ENCODE peak calls at places on chromosomes 16 and 17, in eight cellular contexts. U, E, G, R, Z, Y, P and Q are unnamed samples.

GRCh38 chr17:1597861-1598342 is 30.7 kb downstream of the SLC43A2 start:
- DNase-seq in U (no peak), E (no peak), G (no peak), R (no peak), Z (no peak), Y (peak; percentile 54), P (no peak), Q (no peak)

GRCh38 chr17:50348522-50349240 is 2.8 kb downstream of the XYLT2 start:
- DNase-seq in U (no peak), E (no peak), G (no peak), R (no peak), Z (no peak), Y (no peak), P (no peak), Q (no peak)

GRCh38 chr17:75268931-75269330 is 2.1 kb downstream of the MIF4GD start:
- DNase-seq in U (no peak), E (no peak), G (no peak), R (no peak), Z (no peak), Y (no peak), P (no peak), Q (no peak)

GRCh38 chr17:67055041-67055443 is 10.7 kb downstream of the CACNG1 start:
- DNase-seq in U (no peak), E (no peak), G (no peak), R (no peak), Z (no peak), Y (no peak), P (no peak), Q (no peak)

GRCh38 chr16:3087243-3087791 is 11.8 kb downstream of the ZSCAN10 start:
- DNase-seq in U (peak; percentile 48), E (no peak), G (no peak), R (no peak), Z (no peak), Y (no peak), P (no peak), Q (peak; percentile 73)

GRCh38 chr16:75481475-75481874 is 13.8 kb downstream of the CHST6 start:
- DNase-seq in U (no peak), E (no peak), G (no peak), R (no peak), Z (no peak), Y (no peak), P (no peak), Q (no peak)

GRCh38 chr17:29848737-29849136 is 81.3 kb downstream of the SSH2 start:
- DNase-seq in U (no peak), E (no peak), G (no peak), R (no peak), Z (no peak), Y (no peak), P (no peak), Q (no peak)

GRCh38 chr16:72425571-72426341 is 253.8 kb upstream of the PMFBP1 start:
- DNase-seq in U (no peak), E (no peak), G (no peak), R (no peak), Z (no peak), Y (no peak), P (no peak), Q (no peak)

GRCh38 chr16:14364386-14365199 is 265.5 kb downstream of the PARN start:
- DNase-seq in U (no peak), E (no peak), G (no peak), R (no peak), Z (no peak), Y (no peak), P (no peak), Q (no peak)

GRCh38 chr17:9833922-9834321 is 8.2 kb downstream of the GLP2R start:
- DNase-seq in U (no peak), E (no peak), G (no peak), R (no peak), Z (no peak), Y (no peak), P (no peak), Q (no peak)

GRCh38 chr17:30552994-30553565 is 75.9 kb downstream of the GOSR1 start:
- DNase-seq in U (no peak), E (no peak), G (no peak), R (no peak), Z (no peak), Y (no peak), P (no peak), Q (no peak)

GRCh38 chr16:59601452-59601851 is 867.3 kb upstream of the GOT2 start:
- DNase-seq in U (no peak), E (no peak), G (no peak), R (no peak), Z (no peak), Y (no peak), P (no peak), Q (no peak)

GRCh38 chr17:40018211-40019121 is 3.2 kb downstream of the CSF3 start:
- DNase-seq in U (no peak), E (no peak), G (no peak), R (no peak), Z (no peak), Y (no peak), P (no peak), Q (peak; percentile 42)

GRCh38 chr16:65105173-65105572 is 16.7 kb downstream of the CDH11 start:
- DNase-seq in U (no peak), E (no peak), G (no peak), R (no peak), Z (no peak), Y (no peak), P (no peak), Q (no peak)

GRCh38 chr16:56415849-56416248 is 9.5 kb downstream of the AMFR start:
- DNase-seq in U (no peak), E (no peak), G (no peak), R (no peak), Z (no peak), Y (no peak), P (no peak), Q (no peak)

GRCh38 chr17:50149425-50150353 is 788 bp downstream of the PPP1R9B start:
- DNase-seq in U (peak; percentile 45), E (peak; percentile 77), G (peak; percentile 55), R (peak; percentile 64), Z (no peak), Y (peak; percentile 74), P (no peak), Q (peak; percentile 53)

GRCh38 chr17:28725660-28726395 is at the start of gene TLCD1:
- DNase-seq in U (peak; percentile 67), E (peak; percentile 88), G (no peak), R (peak; percentile 48), Z (peak; percentile 43), Y (peak; percentile 78), P (no peak), Q (peak; percentile 81)

GRCh38 chr16:30656974-30657865 is 1.0 kb upstream of the FBRS start:
- DNase-seq in U (no peak), E (no peak), G (no peak), R (no peak), Z (no peak), Y (no peak), P (no peak), Q (peak; percentile 77)

GRCh38 chr17:50396261-50397110 is 837 bp downstream of the LRRC59 start:
- DNase-seq in U (no peak), E (peak; percentile 62), G (peak; percentile 38), R (no peak), Z (no peak), Y (peak; percentile 85), P (no peak), Q (peak; percentile 95)

GRCh38 chr17:41695954-41696720 is 7.5 kb downstream of the EIF1 start:
- DNase-seq in U (peak; percentile 69), E (peak; percentile 73), G (peak; percentile 36), R (peak; percentile 74), Z (peak; percentile 77), Y (peak; percentile 70), P (no peak), Q (peak; percentile 67)

GRCh38 chr17:32783602-32784001 is 93.3 kb downstream of the MYO1D start:
- DNase-seq in U (no peak), E (no peak), G (no peak), R (no peak), Z (peak; percentile 3), Y (no peak), P (peak; percentile 9), Q (no peak)